ENCODE peak calls at places on chromosomes 1 and 21, in ten cellular contexts. X is hepatocyte, U is body of pancreas, I is Calu3, A is IMR-90, K is left lung, R is tibial artery, G is epithelial cell of esophagus, L is colonic mucosa, D is heart right ventricle. F is an unnamed sample.

GRCh38 chr1:199742547-199742946 is 285.0 kb upstream of the NR5A2 start:
- DNase-seq in U (no peak), A (peak; percentile 98), I (peak; percentile 27), D (no peak), K (no peak), X (peak; percentile 27), R (no peak), G (peak; percentile 96), L (no peak), F (no peak)

GRCh38 chr1:218948446-218948845 is 225.2 kb upstream of the LYPLAL1 start:
- DNase-seq in R (no peak), X (no peak), U (no peak), G (no peak), A (no peak), I (peak; percentile 61), D (no peak), K (no peak), L (no peak), F (no peak)

GRCh38 chr1:63782982-63783381 is 9.2 kb downstream of the ROR1 start:
- DNase-seq in X (no peak), R (no peak), A (no peak), U (no peak), D (no peak), I (no peak), G (no peak), L (no peak), K (no peak), F (no peak)

GRCh38 chr1:111225717-111226400 is 1.7 kb upstream of the CHI3L2 start:
- DNase-seq in U (no peak), L (no peak), X (no peak), K (no peak), G (no peak), R (no peak), A (peak; percentile 36), D (no peak), I (no peak), F (no peak)

GRCh38 chr1:215076312-215076711 is 6.2 kb upstream of the KCNK2 start:
- DNase-seq in A (peak; percentile 62), U (no peak), L (no peak), D (no peak), G (peak; percentile 80), I (peak; percentile 61), X (peak; percentile 35), K (no peak), R (no peak), F (no peak)

GRCh38 chr1:21946836-21947587 is 9.9 kb upstream of the HSPG2 start:
- DNase-seq in L (no peak), U (no peak), D (no peak), K (no peak), I (no peak), R (no peak), G (no peak), A (no peak), X (no peak), F (no peak)

GRCh38 chr21:45935628-45936027 is 45.9 kb upstream of the COL6A1 start:
- DNase-seq in I (no peak), G (peak; percentile 13), A (peak; percentile 63), U (no peak), L (no peak), D (no peak), K (no peak), R (no peak), X (no peak), F (no peak)

GRCh38 chr1:107434379-107434728 is 293.5 kb downstream of the NTNG1 start:
- DNase-seq in R (no peak), U (no peak), K (no peak), L (no peak), G (no peak), D (no peak), I (no peak), X (no peak), A (no peak), F (no peak)

GRCh38 chr1:204915856-204916485 is 45.3 kb downstream of the NFASC start:
- DNase-seq in K (no peak), G (peak; percentile 93), L (peak; percentile 50), U (no peak), I (no peak), R (no peak), A (no peak), D (no peak), X (no peak), F (no peak)

GRCh38 chr1:156627313-156627880 is 8.2 kb downstream of the HAPLN2 start:
- DNase-seq in D (peak; percentile 22), A (peak; percentile 47), K (no peak), U (peak; percentile 60), R (no peak), I (peak; percentile 77), X (peak; percentile 59), L (peak; percentile 41), G (peak; percentile 51), F (no peak)

GRCh38 chr1:221823149-221823548 is 81.3 kb upstream of the DUSP10 start:
- DNase-seq in K (no peak), D (no peak), R (no peak), A (no peak), G (no peak), X (no peak), L (no peak), U (no peak), I (no peak), F (no peak)

GRCh38 chr21:33261635-33262034 is 4.5 kb upstream of the IL10RB start:
- DNase-seq in D (no peak), L (no peak), A (peak; percentile 62), R (peak; percentile 73), G (no peak), K (no peak), I (no peak), U (no peak), X (no peak), F (peak; percentile 23)

DNA sequence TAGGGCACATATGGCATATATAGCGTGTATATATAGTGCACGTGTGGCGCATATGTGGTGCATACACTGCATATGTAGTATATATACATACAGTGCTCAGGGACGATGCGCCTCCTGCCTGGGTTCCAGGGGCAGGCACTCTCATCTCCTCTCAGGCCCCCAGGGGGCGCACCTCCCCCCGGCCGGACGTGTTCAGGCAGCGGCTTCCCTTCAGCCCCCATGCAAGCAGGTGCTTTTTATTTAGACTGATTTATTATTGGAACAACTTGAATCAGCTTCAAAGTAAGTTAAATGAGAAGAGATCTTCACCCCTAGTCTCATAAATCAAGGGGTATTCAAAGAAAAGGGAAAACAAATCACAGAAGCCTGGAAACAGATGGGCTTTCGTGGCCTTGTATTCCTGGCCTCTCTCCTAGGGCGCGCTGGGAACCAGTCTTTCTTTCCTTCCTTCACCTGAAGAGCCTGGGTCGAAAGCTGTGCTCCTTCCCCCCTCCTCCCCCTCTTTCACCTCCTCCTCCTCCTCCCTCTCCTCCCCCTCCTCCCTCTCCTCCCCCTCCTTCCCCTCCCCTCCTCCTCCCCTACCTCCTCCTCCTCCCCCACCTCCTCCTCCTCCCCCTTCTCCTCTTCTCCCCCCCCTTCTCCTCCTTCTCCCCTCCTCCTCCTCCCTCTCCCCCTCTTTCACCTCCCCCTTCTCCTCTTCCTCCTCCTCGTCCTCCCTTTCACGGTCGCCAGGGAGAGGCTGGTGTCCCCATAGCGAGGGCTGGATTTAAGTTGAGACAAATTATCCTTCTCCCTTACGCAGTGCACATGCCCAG is 64.7 kb downstream of the UBIAD1 start:
- DNase-seq in R (no peak), D (peak; percentile 21), K (peak; percentile 79), U (peak; percentile 27), G (peak; percentile 42), X (peak; percentile 67), A (no peak), L (peak; percentile 50), I (peak; percentile 64), F (peak; percentile 71)
- TF ChIP-seq CTCF in R (peak; percentile 45), D (peak; percentile 42), K (peak; percentile 47), U (peak; percentile 38), G (peak; percentile 61), X (peak; percentile 71), A (peak; percentile 47), L (peak; percentile 61), I (peak; percentile 62), F (peak; percentile 82)

DNA sequence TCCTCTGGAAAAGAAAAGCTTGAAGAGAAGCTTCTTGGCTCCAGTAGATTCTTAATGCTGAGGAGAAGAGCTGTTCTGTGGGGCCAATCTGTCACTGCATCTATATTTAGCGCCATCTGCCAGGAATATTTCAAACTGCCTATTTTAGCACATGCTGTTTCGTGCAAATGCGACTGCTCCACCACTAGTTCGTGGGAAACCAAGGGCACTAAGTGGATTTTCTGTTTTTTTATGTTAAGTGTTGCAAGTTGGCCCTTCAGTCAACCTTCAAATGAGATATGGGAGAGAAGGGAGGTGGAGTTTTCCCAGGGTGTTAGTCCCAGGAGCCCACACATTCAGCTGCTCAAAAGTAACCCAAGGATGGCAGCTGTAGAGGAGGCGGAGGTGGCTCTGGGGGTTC is 91.9 kb downstream of the TSEN15 start:
- DNase-seq in I (no peak), U (no peak), D (no peak), G (no peak), A (peak; percentile 33), K (no peak), R (no peak), X (no peak), L (no peak), F (no peak)
- TF ChIP-seq CTCF in I (no peak), U (no peak), D (no peak), G (no peak), A (peak; percentile 12), K (no peak), R (peak; percentile 7), X (no peak), L (no peak), F (no peak)

GRCh38 chr1:110085666-110086065 is 15.2 kb upstream of the ALX3 start:
- DNase-seq in R (no peak), I (no peak), L (no peak), X (no peak), U (no peak), G (no peak), D (no peak), K (no peak), A (no peak), F (no peak)

GRCh38 chr1:110083453-110084225 is 13.2 kb upstream of the ALX3 start:
- DNase-seq in K (no peak), G (no peak), I (no peak), X (no peak), A (no peak), R (no peak), U (no peak), L (no peak), D (no peak), F (no peak)

GRCh38 chr1:110086959-110087358 is 16.5 kb upstream of the ALX3 start:
- DNase-seq in G (no peak), X (no peak), U (no peak), I (no peak), K (no peak), D (no peak), A (no peak), R (no peak), L (no peak), F (no peak)

GRCh38 chr1:110082477-110082876 is 12.0 kb upstream of the ALX3 start:
- DNase-seq in R (no peak), U (no peak), I (no peak), K (no peak), X (no peak), D (no peak), A (no peak), G (no peak), L (no peak), F (no peak)

GRCh38 chr1:110084226-110085078 is 14.0 kb upstream of the ALX3 start:
- DNase-seq in X (peak; percentile 69), K (peak; percentile 88), G (peak; percentile 33), D (peak; percentile 44), R (peak; percentile 77), I (peak; percentile 32), L (peak; percentile 39), U (peak; percentile 67), A (peak; percentile 54), F (no peak)
- TF ChIP-seq CTCF in X (no peak), K (no peak), G (no peak), D (no peak), R (no peak), I (no peak), L (no peak), U (no peak), A (no peak), F (no peak)

GRCh38 chr1:43316738-43317520 is 16.1 kb downstream of the TIE1 start:
- DNase-seq in I (no peak), K (peak; percentile 43), D (no peak), L (no peak), G (no peak), A (peak; percentile 5), U (no peak), X (no peak), R (peak; percentile 55), F (no peak)
- TF ChIP-seq CTCF in I (no peak), K (no peak), D (no peak), L (no peak), G (peak; percentile 14), A (peak; percentile 18), U (no peak), X (no peak), R (no peak), F (no peak)